ENCODE peak calls at places on chromosomes 2 and 18, in nine cellular contexts. V, H, B, G, M, X, I, R and N are unnamed samples.

GRCh38 chr2:129224022-129224421 is 755.4 kb upstream of the RAB6C start:
- DNase-seq in V (no peak), H (no peak), B (no peak), G (no peak), M (no peak), X (no peak), I (no peak), R (no peak), N (no peak)

GRCh38 chr2:232588680-232589585 is 38.4 kb downstream of the EIF4E2 start:
- DNase-seq in V (no peak), H (peak), B (peak), G (peak), M (peak), X (no peak), I (no peak), R (no peak), N (no peak)

GRCh38 chr2:135745545-135745944 is 3.9 kb downstream of the UBXN4 start:
- DNase-seq in V (no peak), H (peak), B (no peak), G (peak), M (peak), X (no peak), I (peak), R (no peak), N (no peak)

GRCh38 chr2:143264851-143265250 is 135.6 kb downstream of the ARHGAP15 start:
- DNase-seq in V (no peak), H (peak), B (no peak), G (peak), M (peak), X (no peak), I (peak), R (no peak), N (no peak)

GRCh38 chr2:232325324-232326273 is 53.0 kb upstream of the ALPP start:
- DNase-seq in V (peak), H (no peak), B (peak), G (peak), M (no peak), X (peak), I (no peak), R (peak), N (peak)

GRCh38 chr2:101119431-101119830 is 31.8 kb downstream of the TBC1D8 start:
- DNase-seq in V (no peak), H (no peak), B (peak), G (peak), M (peak), X (peak), I (no peak), R (no peak), N (no peak)

GRCh38 chr2:71609958-71610357 is 156.6 kb downstream of the DYSF start:
- DNase-seq in V (no peak), H (no peak), B (no peak), G (peak), M (peak), X (no peak), I (peak), R (peak), N (no peak)

GRCh38 chr2:198715304-198715703 is 742.4 kb downstream of the SATB2 start:
- DNase-seq in V (no peak), H (no peak), B (no peak), G (no peak), M (no peak), X (no peak), I (no peak), R (no peak), N (no peak)

GRCh38 chr18:392926-393325 is 107.6 kb downstream of the COLEC12 start:
- DNase-seq in V (no peak), H (no peak), B (no peak), G (no peak), M (peak), X (peak), I (no peak), R (no peak), N (no peak)

GRCh38 chr2:101440127-101440738 is 34.7 kb downstream of the RFX8 start:
- DNase-seq in V (no peak), H (no peak), B (no peak), G (peak), M (peak), X (peak), I (no peak), R (no peak), N (no peak)

GRCh38 chr18:49446481-49446880 is 14.0 kb downstream of the DYM start:
- DNase-seq in V (no peak), H (no peak), B (no peak), G (peak), M (no peak), X (no peak), I (no peak), R (no peak), N (no peak)

GRCh38 chr18:9902832-9903231 is 11.0 kb upstream of the VAPA start:
- DNase-seq in V (no peak), H (no peak), B (no peak), G (no peak), M (no peak), X (no peak), I (no peak), R (no peak), N (no peak)

GRCh38 chr2:176461098-176461497 is 191.9 kb downstream of the MTX2 start:
- DNase-seq in V (no peak), H (no peak), B (no peak), G (no peak), M (no peak), X (peak), I (no peak), R (no peak), N (no peak)

GRCh38 chr2:232142049-232142448 is 180.5 kb downstream of the DIS3L2 start:
- DNase-seq in V (peak), H (no peak), B (no peak), G (peak), M (peak), X (peak), I (no peak), R (peak), N (no peak)

GRCh38 chr2:119264781-119265692 is 41.4 kb downstream of the STEAP3 start:
- DNase-seq in V (peak), H (no peak), B (no peak), G (peak), M (peak), X (no peak), I (no peak), R (peak), N (peak)

GRCh38 chr2:16335947-16336346 is 329.7 kb downstream of the CYRIA start:
- DNase-seq in V (no peak), H (no peak), B (no peak), G (no peak), M (no peak), X (no peak), I (no peak), R (no peak), N (no peak)

GRCh38 chr2:239291505-239292350 is 109.1 kb downstream of the HDAC4 start:
- DNase-seq in V (peak), H (no peak), B (peak), G (no peak), M (no peak), X (no peak), I (no peak), R (no peak), N (no peak)

GRCh38 chr2:3001595-3002184 is 375.9 kb downstream of the EIPR1 start:
- DNase-seq in V (peak), H (no peak), B (no peak), G (no peak), M (no peak), X (no peak), I (no peak), R (no peak), N (no peak)

GRCh38 chr2:144464730-144465129 is 55.2 kb downstream of the ZEB2 start:
- DNase-seq in V (no peak), H (no peak), B (no peak), G (no peak), M (no peak), X (no peak), I (no peak), R (no peak), N (no peak)

GRCh38 chr18:13890962-13891361 is 24.4 kb downstream of the MC2R start:
- DNase-seq in V (no peak), H (no peak), B (no peak), G (no peak), M (no peak), X (no peak), I (no peak), R (no peak), N (no peak)

GRCh38 chr2:111898703-111899514 is 502 bp downstream of the MERTK start:
- DNase-seq in V (peak), H (no peak), B (no peak), G (no peak), M (peak), X (peak), I (no peak), R (peak), N (no peak)

GRCh38 chr2:6664662-6665061 is 201.0 kb downstream of the CMPK2 start:
- DNase-seq in V (no peak), H (no peak), B (no peak), G (no peak), M (no peak), X (no peak), I (no peak), R (no peak), N (no peak)

GRCh38 chr2:6665093-6665721 is 200.5 kb downstream of the CMPK2 start:
- DNase-seq in V (no peak), H (no peak), B (no peak), G (no peak), M (no peak), X (no peak), I (no peak), R (no peak), N (no peak)

GRCh38 chr2:6667326-6667725 is 198.4 kb downstream of the CMPK2 start:
- DNase-seq in V (no peak), H (no peak), B (no peak), G (no peak), M (peak), X (no peak), I (no peak), R (no peak), N (no peak)
- TF ChIP-seq CTCF in V (no peak), H (no peak), B (no peak), G (no peak), M (no peak), X (no peak), I (no peak), R (no peak), N (no peak)

GRCh38 chr2:1842945-1843344 is 98.6 kb upstream of the PXDN start:
- DNase-seq in V (no peak), H (no peak), B (peak), G (no peak), M (no peak), X (no peak), I (no peak), R (no peak), N (no peak)

GRCh38 chr2:1846046-1847015 is 102.0 kb upstream of the PXDN start:
- DNase-seq in V (no peak), H (no peak), B (peak), G (no peak), M (no peak), X (no peak), I (no peak), R (no peak), N (no peak)

GRCh38 chr2:1841461-1841860 is 97.1 kb upstream of the PXDN start:
- DNase-seq in V (no peak), H (no peak), B (no peak), G (no peak), M (no peak), X (no peak), I (no peak), R (no peak), N (no peak)

GRCh38 chr2:1841903-1842791 is 97.8 kb upstream of the PXDN start:
- DNase-seq in V (no peak), H (no peak), B (no peak), G (no peak), M (no peak), X (no peak), I (no peak), R (no peak), N (no peak)

GRCh38 chr2:1843646-1844045 is 99.3 kb upstream of the PXDN start:
- DNase-seq in V (no peak), H (no peak), B (peak), G (no peak), M (no peak), X (no peak), I (no peak), R (no peak), N (no peak)
- TF ChIP-seq CTCF in V (no peak), H (no peak), B (no peak), G (no peak), M (no peak), X (no peak), I (no peak), R (no peak), N (no peak)

GRCh38 chr2:169778421-169778820 is 20.2 kb upstream of the SSB start:
- DNase-seq in V (no peak), H (no peak), B (no peak), G (no peak), M (no peak), X (no peak), I (no peak), R (no peak), N (no peak)

GRCh38 chr2:169781249-169782013 is 17.2 kb upstream of the SSB start:
- DNase-seq in V (no peak), H (no peak), B (no peak), G (no peak), M (no peak), X (no peak), I (no peak), R (no peak), N (no peak)

DNA sequence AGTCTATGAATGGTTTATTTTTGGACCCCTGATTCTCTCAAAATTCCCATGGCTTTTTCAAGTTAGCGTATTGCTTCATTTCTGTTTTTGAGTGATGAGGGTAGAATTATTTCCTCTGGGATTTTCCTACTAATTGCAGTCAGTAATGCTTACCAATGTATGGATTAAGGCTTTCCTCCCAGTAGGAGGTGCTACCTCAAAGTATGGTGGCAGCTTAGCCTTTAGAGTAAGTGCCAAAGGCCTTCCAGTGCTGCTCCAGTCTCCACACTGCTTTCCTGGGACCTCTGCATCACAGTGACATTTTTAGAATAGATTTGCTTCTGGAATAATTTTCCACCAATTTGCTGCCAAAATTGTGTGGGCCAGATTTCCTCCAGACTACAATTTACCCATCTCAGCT is 16.2 kb upstream of the SSB start:
- DNase-seq in V (no peak), H (no peak), B (no peak), G (no peak), M (no peak), X (no peak), I (no peak), R (no peak), N (no peak)
- TF ChIP-seq CTCF in V (no peak), H (no peak), B (no peak), G (no peak), M (no peak), X (no peak), I (no peak), R (no peak), N (no peak)

GRCh38 chr2:74688881-74689280 is 34.8 kb downstream of the SEMA4F start:
- DNase-seq in V (no peak), H (no peak), B (no peak), G (no peak), M (no peak), X (no peak), I (no peak), R (no peak), N (no peak)
- TF ChIP-seq CTCF in V (no peak), H (no peak), B (no peak), G (no peak), M (no peak), X (no peak), I (no peak), R (no peak), N (no peak)

DNA sequence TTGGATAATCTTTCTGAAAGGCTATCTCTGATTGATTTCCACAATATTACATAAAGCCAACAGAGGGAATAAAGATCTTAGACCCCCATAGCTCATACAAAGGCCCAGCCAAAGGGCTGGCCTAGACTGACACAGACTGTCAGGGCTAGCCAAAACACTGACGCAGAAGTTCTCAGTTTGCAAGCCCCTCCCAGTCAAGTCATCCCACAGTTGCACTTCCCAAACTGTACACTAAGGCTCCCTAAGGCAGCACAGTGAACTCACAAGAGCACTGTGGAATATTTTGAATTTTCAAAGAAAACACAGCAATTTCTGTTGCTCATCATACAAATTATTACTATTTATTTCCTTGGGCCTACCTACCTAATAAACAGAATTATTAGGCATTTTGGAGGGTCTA is 244.9 kb downstream of the SP3 start:
- DNase-seq in V (no peak), H (no peak), B (no peak), G (peak), M (peak), X (no peak), I (no peak), R (no peak), N (no peak)
- TF ChIP-seq CTCF in V (no peak), H (no peak), B (no peak), G (peak), M (peak), X (no peak), I (no peak), R (no peak), N (no peak)

GRCh38 chr2:10075101-10075500 is 5.1 kb downstream of the CYS1 start:
- DNase-seq in V (no peak), H (no peak), B (no peak), G (no peak), M (no peak), X (no peak), I (no peak), R (no peak), N (no peak)

GRCh38 chr2:10076511-10076910 is 3.7 kb downstream of the CYS1 start:
- DNase-seq in V (no peak), H (no peak), B (no peak), G (no peak), M (no peak), X (no peak), I (no peak), R (no peak), N (no peak)

GRCh38 chr2:10073706-10074105 is 6.5 kb downstream of the CYS1 start:
- DNase-seq in V (no peak), H (no peak), B (no peak), G (no peak), M (no peak), X (no peak), I (no peak), R (no peak), N (no peak)

GRCh38 chr2:10076988-10077527 is 3.2 kb downstream of the CYS1 start:
- DNase-seq in V (no peak), H (no peak), B (no peak), G (no peak), M (no peak), X (no peak), I (no peak), R (no peak), N (no peak)

GRCh38 chr2:10075571-10076209 is 4.5 kb downstream of the CYS1 start:
- DNase-seq in V (no peak), H (no peak), B (no peak), G (no peak), M (no peak), X (no peak), I (no peak), R (no peak), N (no peak)
- TF ChIP-seq CTCF in V (no peak), H (no peak), B (no peak), G (no peak), M (no peak), X (no peak), I (no peak), R (no peak), N (no peak)

GRCh38 chr2:70190413-70191243 is at the start of gene C2orf42:
- DNase-seq in V (peak), H (peak), B (peak), G (peak), M (peak), X (peak), I (peak), R (peak), N (peak)
- TF ChIP-seq CTCF in V (no peak), H (peak), B (no peak), G (no peak), M (peak), X (no peak), I (peak), R (peak), N (no peak)